ENCODE peak calls at places on chromosomes 1 and 21, in seven cellular contexts. T is tibial nerve; B is activated CD8-positive, alpha-beta T cell treated with anti-CD3 and anti-CD28 coated beads for 36 hours; O is GM13976; Y is neural crest cell; D is WTC11; L is HFF-Myc. S is an unnamed sample.

GRCh38 chr1:117760069-117760468 is 154.2 kb downstream of the TENT5C start:
- DNase-seq in T (no peak), B (no peak), O (peak), Y (no peak), D (no peak), L (no peak), S (no peak)

GRCh38 chr1:79052829-79053449 is 46.4 kb upstream of the ADGRL4 start:
- DNase-seq in T (no peak), B (no peak), O (peak), Y (no peak), D (no peak), L (no peak), S (no peak)

GRCh38 chr1:90717665-90718410 is 736 bp upstream of the BARHL2 start:
- DNase-seq in T (no peak), B (no peak), O (peak), Y (no peak), D (peak), L (no peak), S (no peak)

GRCh38 chr1:76833856-76834255 is 33.4 kb upstream of the ST6GALNAC5 start:
- DNase-seq in T (no peak), B (no peak), O (no peak), Y (no peak), D (no peak), L (no peak), S (no peak)

GRCh38 chr1:86084998-86085397 is 71.6 kb downstream of the COL24A1 start:
- DNase-seq in T (no peak), B (no peak), O (no peak), Y (no peak), D (no peak), L (no peak), S (no peak)

GRCh38 chr1:239125027-239125426 is 261.3 kb upstream of the CHRM3 start:
- DNase-seq in T (no peak), B (no peak), O (no peak), Y (no peak), D (peak), L (no peak), S (no peak)

GRCh38 chr1:229224308-229224707 is 46.6 kb upstream of the RAB4A start:
- DNase-seq in T (no peak), B (no peak), O (no peak), Y (no peak), D (no peak), L (no peak), S (no peak)

GRCh38 chr21:45725844-45726200 is 82.3 kb downstream of the PCBP3 start:
- DNase-seq in T (no peak), B (no peak), O (no peak), Y (no peak), D (no peak), L (no peak), S (no peak)

GRCh38 chr21:14321042-14321441 is 61.9 kb downstream of the HSPA13 start:
- DNase-seq in T (no peak), B (no peak), O (no peak), Y (no peak), D (no peak), L (no peak), S (no peak)

GRCh38 chr1:63458750-63459149 is 64.3 kb downstream of the ITGB3BP start:
- DNase-seq in T (no peak), B (no peak), O (no peak), Y (no peak), D (no peak), L (no peak), S (no peak)

GRCh38 chr1:63453232-63453631 is 69.8 kb downstream of the ITGB3BP start:
- DNase-seq in T (no peak), B (no peak), O (no peak), Y (no peak), D (no peak), L (no peak), S (no peak)

GRCh38 chr1:63448741-63449140 is 74.3 kb downstream of the ITGB3BP start:
- DNase-seq in T (no peak), B (no peak), O (no peak), Y (no peak), D (no peak), L (no peak), S (no peak)

GRCh38 chr1:63450416-63450815 is 72.6 kb downstream of the ITGB3BP start:
- DNase-seq in T (no peak), B (no peak), O (no peak), Y (no peak), D (no peak), L (no peak), S (no peak)

DNA sequence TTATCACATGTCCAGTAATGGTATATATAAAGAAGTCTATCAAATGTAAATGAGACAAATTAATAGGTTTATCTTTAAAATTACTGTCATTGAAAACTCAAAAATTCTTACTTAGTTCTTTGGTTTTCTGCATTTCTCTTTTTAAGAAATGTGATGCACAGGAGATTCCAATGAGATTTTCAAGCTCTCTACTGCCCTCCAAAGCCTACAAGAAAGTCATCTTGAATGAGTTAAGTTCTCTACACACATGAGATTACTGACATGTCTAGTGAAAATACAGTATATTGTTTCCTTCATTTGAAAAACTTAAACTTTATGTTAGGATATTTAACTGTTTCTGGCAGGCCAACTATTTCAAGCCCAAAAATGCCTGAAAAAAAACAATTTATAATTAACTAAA is 68.8 kb downstream of the ITGB3BP start:
- DNase-seq in T (no peak), B (no peak), O (no peak), Y (no peak), D (no peak), L (no peak), S (no peak)
- TF ChIP-seq CTCF in T (no peak), B (no peak), O (peak), Y (peak), D (no peak), L (no peak), S (no peak)

GRCh38 chr21:42850866-42851391 is 28.4 kb downstream of the WDR4 start:
- DNase-seq in T (no peak), B (peak), O (peak), Y (no peak), D (peak), L (no peak), S (no peak)
- TF ChIP-seq CTCF in T (no peak), B (peak), O (no peak), Y (peak), D (peak), L (peak), S (peak)

DNA sequence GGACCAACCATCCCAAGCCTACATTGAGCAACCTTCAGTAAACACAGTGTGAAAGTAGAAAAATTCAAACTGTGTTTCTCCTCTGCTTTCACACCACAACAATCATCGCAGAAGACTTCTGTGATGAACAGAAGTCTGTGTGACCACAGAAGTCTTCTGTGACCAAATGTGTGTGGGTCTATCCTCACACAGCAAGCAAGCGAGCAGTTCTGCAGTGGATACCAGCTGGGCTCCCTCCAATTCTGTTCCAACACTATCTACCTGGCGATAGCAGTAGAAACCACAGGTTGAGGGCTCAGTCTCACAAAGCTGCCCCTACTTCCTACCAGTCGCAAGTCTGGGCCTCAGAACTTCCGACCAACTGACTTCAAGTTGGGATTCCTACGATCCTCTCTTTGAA is 21.1 kb upstream of the RAP1A start:
- DNase-seq in T (no peak), B (peak), O (no peak), Y (no peak), D (no peak), L (no peak), S (no peak)
- TF ChIP-seq CTCF in T (no peak), B (no peak), O (no peak), Y (no peak), D (no peak), L (no peak), S (no peak)

GRCh38 chr1:64748222-64748621 is 3.3 kb downstream of the RAVER2 start:
- DNase-seq in T (no peak), B (no peak), O (no peak), Y (no peak), D (no peak), L (no peak), S (no peak)

GRCh38 chr1:64744492-64745180 is at the start of gene RAVER2:
- DNase-seq in T (peak), B (peak), O (peak), Y (peak), D (peak), L (no peak), S (peak)

GRCh38 chr1:64743954-64744491 is 852 bp upstream of the RAVER2 start:
- DNase-seq in T (no peak), B (peak), O (no peak), Y (no peak), D (no peak), L (no peak), S (no peak)

GRCh38 chr1:64745986-64746940 is 1.4 kb downstream of the RAVER2 start:
- DNase-seq in T (no peak), B (peak), O (no peak), Y (no peak), D (no peak), L (no peak), S (no peak)

DNA sequence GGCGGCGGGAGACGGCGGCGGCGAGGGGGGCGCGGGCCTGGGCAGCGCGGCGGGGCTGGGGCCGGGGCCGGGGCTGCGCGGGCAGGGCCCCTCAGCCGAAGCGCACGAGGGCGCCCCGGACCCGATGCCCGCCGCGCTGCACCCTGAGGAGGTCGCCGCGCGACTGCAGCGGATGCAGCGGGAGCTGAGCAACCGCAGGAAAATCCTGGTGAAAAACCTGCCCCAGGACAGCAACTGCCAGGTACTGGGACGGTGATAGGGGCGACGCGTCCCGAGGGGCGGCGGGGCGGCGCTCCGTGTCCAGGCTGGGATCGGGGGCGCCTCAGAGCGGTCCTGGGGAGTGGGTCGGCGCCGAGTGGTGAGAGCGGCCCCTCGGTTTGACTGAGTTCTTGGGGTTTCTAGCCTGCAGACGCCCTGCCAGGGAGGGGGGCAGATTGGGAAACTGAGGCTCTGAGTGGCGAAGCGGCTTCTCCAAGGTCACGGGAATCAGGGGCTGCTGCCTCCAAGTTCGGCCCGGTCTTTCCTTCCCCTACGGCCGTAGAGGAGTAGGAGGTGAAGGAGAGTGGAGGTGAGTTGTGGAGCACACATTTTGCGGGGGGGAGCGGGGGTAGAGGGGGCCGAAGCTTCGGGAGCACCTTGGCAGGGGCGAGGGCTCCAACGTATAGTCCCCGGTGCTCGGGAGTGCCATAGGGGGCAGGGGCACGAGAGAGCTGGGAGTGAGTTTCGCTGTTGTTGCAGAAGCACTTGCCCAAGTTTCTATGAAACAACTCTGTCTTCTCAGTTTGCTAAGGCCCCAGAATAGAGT is 508 bp downstream of the RAVER2 start:
- DNase-seq in T (peak), B (peak), O (peak), Y (peak), D (peak), L (peak), S (peak)
- TF ChIP-seq CTCF in T (no peak), B (no peak), O (no peak), Y (no peak), D (no peak), L (no peak), S (no peak)

GRCh38 chr1:156642265-156643185 is 608 bp downstream of the BCAN start:
- DNase-seq in T (no peak), B (no peak), O (no peak), Y (no peak), D (no peak), L (no peak), S (no peak)
- TF ChIP-seq CTCF in T (no peak), B (no peak), O (no peak), Y (no peak), D (no peak), L (no peak), S (no peak)

DNA sequence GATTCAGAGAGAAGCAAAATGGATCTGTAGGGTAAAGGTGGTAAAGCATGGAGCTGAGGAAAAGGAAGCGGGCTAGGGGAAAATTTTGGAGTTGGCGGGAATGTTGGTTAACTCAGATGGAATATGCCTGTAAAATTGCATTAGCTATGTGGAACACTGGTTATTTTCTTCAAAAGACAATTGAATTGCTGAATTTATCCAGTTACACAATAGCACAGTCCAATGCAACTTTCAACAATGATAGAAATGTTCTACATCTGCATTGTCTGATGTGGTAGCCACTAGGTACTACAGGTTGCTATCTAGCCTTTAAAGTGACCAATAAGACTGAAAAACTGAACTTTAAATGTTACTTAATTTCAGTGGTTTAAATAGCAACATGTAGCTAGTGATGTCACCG is 315.2 kb downstream of the ASTN1 start:
- DNase-seq in T (no peak), B (no peak), O (no peak), Y (no peak), D (no peak), L (no peak), S (no peak)
- TF ChIP-seq CTCF in T (no peak), B (no peak), O (no peak), Y (no peak), D (no peak), L (no peak), S (no peak)

DNA sequence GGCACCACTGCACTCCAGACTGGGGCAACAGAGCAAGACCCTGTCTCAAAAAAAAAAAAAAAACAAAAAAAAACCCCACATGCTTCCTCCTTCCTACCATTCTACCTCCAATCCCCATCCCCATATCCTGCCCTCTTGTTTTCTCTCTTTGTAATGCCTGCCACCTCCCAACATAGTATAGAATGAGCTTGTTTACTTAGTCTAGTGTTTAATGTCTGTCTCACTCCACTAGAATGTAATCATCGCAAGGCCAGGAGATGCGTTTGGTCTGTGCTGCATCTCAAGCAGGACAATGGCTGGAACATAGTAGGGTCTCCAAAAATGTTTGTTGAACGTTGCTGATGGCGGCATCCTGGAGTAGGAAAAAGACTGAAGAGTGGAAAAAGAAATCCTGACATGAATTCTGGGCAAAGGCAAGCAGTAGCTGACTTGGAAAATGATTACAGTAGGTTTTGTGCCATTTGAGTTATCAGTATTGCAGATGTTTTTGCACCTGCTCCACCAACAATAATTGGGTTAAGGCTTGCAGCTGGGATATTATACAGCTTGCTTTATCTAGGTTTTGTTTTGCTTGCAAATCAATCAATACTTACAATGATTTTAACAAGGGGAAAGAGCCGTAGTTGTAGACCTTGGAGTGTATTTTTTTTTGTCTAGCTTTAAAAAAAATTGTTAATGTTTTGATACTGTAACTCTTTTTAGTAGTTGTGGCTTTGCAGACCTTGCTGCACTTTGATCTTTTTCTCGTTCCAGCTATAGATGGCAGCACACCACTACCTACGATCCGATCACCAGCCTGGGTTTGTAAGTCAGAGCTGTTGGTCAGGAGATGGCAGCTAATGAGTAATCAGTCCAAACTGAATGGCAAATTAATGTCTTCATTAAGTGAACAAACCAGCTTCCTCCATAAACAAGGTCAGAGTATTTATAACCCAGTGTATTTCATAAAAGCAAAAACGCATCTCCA is 62.4 kb downstream of the BACH1 start:
- DNase-seq in T (no peak), B (peak), O (no peak), Y (no peak), D (no peak), L (no peak), S (no peak)
- TF ChIP-seq CTCF in T (no peak), B (no peak), O (no peak), Y (peak), D (no peak), L (peak), S (no peak)

GRCh38 chr1:214603819-214604252 is 841 bp downstream of the CENPF start:
- DNase-seq in T (no peak), B (peak), O (peak), Y (no peak), D (no peak), L (no peak), S (no peak)

GRCh38 chr1:214604543-214604942 is 1.5 kb downstream of the CENPF start:
- DNase-seq in T (no peak), B (no peak), O (no peak), Y (no peak), D (no peak), L (no peak), S (no peak)

GRCh38 chr1:214602764-214603657 is at the start of gene CENPF:
- DNase-seq in T (peak), B (peak), O (peak), Y (peak), D (peak), L (peak), S (peak)
- TF ChIP-seq CTCF in T (peak), B (no peak), O (no peak), Y (peak), D (no peak), L (no peak), S (no peak)